ENCODE peak calls at places on chromosomes 6 and 20, in seven cellular contexts. I, M, J, V, Z, A and T are unnamed samples.

GRCh38 chr6:47169785-47170685 is 127.9 kb upstream of the ADGRF1 start:
- DNase-seq in A (no peak), I (no peak), Z (peak), V (peak), M (peak), J (no peak), T (no peak)

GRCh38 chr6:12017876-12018401 is 5.8 kb downstream of the HIVEP1 start:
- DNase-seq in Z (no peak), J (no peak), A (no peak), I (no peak), M (no peak), V (no peak), T (no peak)

GRCh38 chr6:28988536-28989415 is 16.3 kb downstream of the ZNF311 start:
- DNase-seq in V (peak), M (peak), I (peak), J (peak), Z (peak), A (peak), T (peak)

GRCh38 chr6:50819527-50819905 is 845 bp downstream of the TFAP2B start:
- DNase-seq in V (peak), A (no peak), Z (peak), J (no peak), M (no peak), I (no peak), T (peak)

GRCh38 chr20:3121271-3121911 is 36.9 kb upstream of the AVP start:
- DNase-seq in Z (no peak), V (no peak), J (no peak), M (no peak), I (no peak), A (no peak), T (no peak)

GRCh38 chr6:18513253-18513798 is 126.2 kb downstream of the RNF144B start:
- DNase-seq in M (no peak), I (no peak), Z (no peak), J (no peak), A (no peak), V (no peak), T (no peak)

GRCh38 chr20:54172856-54173652 is 732 bp downstream of the CYP24A1 start:
- DNase-seq in Z (peak), A (peak), V (no peak), J (peak), I (peak), M (no peak), T (no peak)

GRCh38 chr20:21521596-21522478 is 8.0 kb upstream of the NKX2-2 start:
- DNase-seq in J (peak), M (no peak), V (no peak), Z (no peak), A (no peak), I (no peak), T (peak)

GRCh38 chr6:154406301-154406700 is 49.7 kb upstream of the IPCEF1 start:
- DNase-seq in J (no peak), I (no peak), A (no peak), V (no peak), Z (peak), M (no peak), T (no peak)

GRCh38 chr6:110949679-110950285 is 8.7 kb upstream of the GTF3C6 start:
- DNase-seq in J (no peak), I (no peak), A (no peak), M (peak), Z (peak), V (peak), T (no peak)

GRCh38 chr6:107641500-107641931 is 151.6 kb downstream of the SOBP start:
- DNase-seq in I (no peak), V (no peak), M (no peak), J (no peak), Z (no peak), A (no peak), T (no peak)

GRCh38 chr20:36792422-36792821 is 18.9 kb upstream of the DSN1 start:
- DNase-seq in A (peak), J (peak), I (peak), V (peak), Z (peak), M (peak), T (no peak)

GRCh38 chr6:31764239-31764638 is 1.8 kb downstream of the SAPCD1 start:
- DNase-seq in J (no peak), M (no peak), Z (no peak), A (no peak), I (no peak), V (no peak), T (no peak)

GRCh38 chr6:46040288-46040687 is 24.6 kb upstream of the CLIC5 start:
- DNase-seq in J (no peak), A (no peak), M (no peak), V (no peak), Z (no peak), I (no peak), T (no peak)

GRCh38 chr6:113591896-113592827 is 265.0 kb upstream of the MARCKS start:
- DNase-seq in A (peak), I (no peak), Z (no peak), V (peak), M (peak), J (no peak), T (no peak)

GRCh38 chr20:57244627-57245214 is 21.7 kb downstream of the BMP7 start:
- DNase-seq in I (no peak), V (no peak), M (no peak), Z (no peak), A (peak), J (peak), T (peak)

GRCh38 chr6:167654389-167654788 is 172.3 kb upstream of the AFDN start:
- DNase-seq in Z (no peak), M (no peak), J (no peak), A (no peak), I (no peak), V (no peak), T (no peak)

GRCh38 chr6:32622545-32623401 is 14.4 kb upstream of the HLA-DQA1 start:
- DNase-seq in Z (peak), A (peak), I (peak), V (peak), J (peak), M (peak), T (no peak)

GRCh38 chr6:24949020-24949569 is 13.3 kb upstream of the RIPOR2 start:
- DNase-seq in A (no peak), Z (no peak), J (no peak), I (no peak), M (no peak), V (no peak), T (no peak)

GRCh38 chr6:37160922-37161778 is 8.8 kb upstream of the PIM1 start:
- DNase-seq in V (peak), A (no peak), I (no peak), Z (no peak), J (no peak), M (peak), T (no peak)

GRCh38 chr20:35562541-35563110 is 20.7 kb downstream of the ERGIC3 start:
- DNase-seq in I (no peak), Z (no peak), J (no peak), M (no peak), V (no peak), A (no peak), T (no peak)

GRCh38 chr6:3414704-3415453 is 42.0 kb downstream of the SLC22A23 start:
- DNase-seq in Z (peak), M (peak), V (peak), J (peak), A (peak), I (no peak), T (no peak)

GRCh38 chr6:107704377-107705013 is 119.6 kb downstream of the SCML4 start:
- DNase-seq in V (peak), I (peak), J (no peak), M (peak), A (peak), Z (peak), T (no peak)

GRCh38 chr6:36916159-36916558 is 30.4 kb downstream of the C6orf89 start:
- DNase-seq in V (no peak), M (peak), J (no peak), A (no peak), Z (no peak), I (no peak), T (no peak)

GRCh38 chr6:49856282-49856681 is 10.1 kb downstream of the CRISP1 start:
- DNase-seq in A (no peak), M (no peak), Z (no peak), V (no peak), J (no peak), I (no peak), T (no peak)

GRCh38 chr20:8082999-8083398 is 49.1 kb upstream of the PLCB1 start:
- DNase-seq in Z (no peak), J (no peak), A (no peak), I (no peak), V (peak), M (peak), T (no peak)

GRCh38 chr6:83199865-83200230 is 6.7 kb downstream of the RWDD2A start:
- DNase-seq in A (no peak), J (no peak), V (peak), I (no peak), Z (peak), M (peak), T (no peak)

GRCh38 chr6:127160484-127160883 is 42.0 kb downstream of the RSPO3 start:
- DNase-seq in V (no peak), M (no peak), A (peak), Z (no peak), I (no peak), J (no peak), T (no peak)

GRCh38 chr6:108903796-108904195 is 55.6 kb downstream of the ARMC2 start:
- DNase-seq in A (peak), J (no peak), I (no peak), Z (no peak), V (no peak), M (no peak), T (no peak)

GRCh38 chr6:53238311-53238710 is 89.7 kb upstream of the GCM1 start:
- DNase-seq in V (no peak), I (no peak), Z (no peak), J (no peak), A (no peak), M (no peak), T (no peak)

GRCh38 chr20:19427913-19428800 is 215.7 kb downstream of the SLC24A3 start:
- DNase-seq in Z (peak), A (no peak), V (no peak), M (no peak), I (no peak), J (no peak), T (peak)

GRCh38 chr6:55543633-55544309 is 35.2 kb downstream of the HMGCLL1 start:
- DNase-seq in A (peak), V (no peak), M (no peak), I (no peak), Z (peak), J (peak), T (no peak)

GRCh38 chr6:46325561-46326525 is 155.1 kb upstream of the ENPP5 start:
- DNase-seq in I (no peak), M (peak), V (peak), A (peak), J (no peak), Z (peak), T (no peak)

GRCh38 chr20:36399147-36399968 is 93.2 kb downstream of the DLGAP4 start:
- DNase-seq in A (peak), V (peak), Z (peak), M (peak), I (peak), J (peak), T (peak)

GRCh38 chr6:87925373-87926060 is 122.1 kb upstream of the SPACA1 start:
- DNase-seq in M (no peak), J (no peak), I (no peak), A (no peak), Z (no peak), V (no peak), T (no peak)

GRCh38 chr20:53343433-53343832 is 250.2 kb downstream of the ZNF217 start:
- DNase-seq in I (no peak), Z (no peak), J (no peak), A (no peak), M (no peak), V (no peak), T (no peak)

GRCh38 chr6:70270287-70271005 is 32.4 kb downstream of the COL9A1 start:
- DNase-seq in I (peak), V (no peak), J (no peak), A (peak), Z (no peak), M (no peak), T (no peak)

GRCh38 chr6:162249907-162250642 is 477.5 kb downstream of the PRKN start:
- DNase-seq in A (no peak), I (no peak), Z (no peak), V (no peak), J (no peak), M (no peak), T (no peak)

GRCh38 chr20:19460386-19460785 is 247.9 kb downstream of the SLC24A3 start:
- DNase-seq in I (no peak), M (peak), A (no peak), J (no peak), Z (no peak), V (no peak), T (no peak)

GRCh38 chr6:150269130-150269856 is 99.5 kb upstream of the IYD start:
- DNase-seq in I (no peak), A (no peak), Z (peak), V (no peak), M (no peak), J (no peak), T (no peak)
- H3K23ac ChIP-seq in I (no peak), A (no peak), Z (no peak), V (no peak), M (no peak), J (no peak), T (no peak)

GRCh38 chr6:125529061-125529460 is 220.4 kb upstream of the HEY2 start:
- DNase-seq in M (no peak), A (no peak), I (no peak), J (no peak), Z (no peak), V (no peak), T (no peak)
- H3K23ac ChIP-seq in M (no peak), A (no peak), I (no peak), J (no peak), Z (no peak), V (no peak), T (no peak)

DNA sequence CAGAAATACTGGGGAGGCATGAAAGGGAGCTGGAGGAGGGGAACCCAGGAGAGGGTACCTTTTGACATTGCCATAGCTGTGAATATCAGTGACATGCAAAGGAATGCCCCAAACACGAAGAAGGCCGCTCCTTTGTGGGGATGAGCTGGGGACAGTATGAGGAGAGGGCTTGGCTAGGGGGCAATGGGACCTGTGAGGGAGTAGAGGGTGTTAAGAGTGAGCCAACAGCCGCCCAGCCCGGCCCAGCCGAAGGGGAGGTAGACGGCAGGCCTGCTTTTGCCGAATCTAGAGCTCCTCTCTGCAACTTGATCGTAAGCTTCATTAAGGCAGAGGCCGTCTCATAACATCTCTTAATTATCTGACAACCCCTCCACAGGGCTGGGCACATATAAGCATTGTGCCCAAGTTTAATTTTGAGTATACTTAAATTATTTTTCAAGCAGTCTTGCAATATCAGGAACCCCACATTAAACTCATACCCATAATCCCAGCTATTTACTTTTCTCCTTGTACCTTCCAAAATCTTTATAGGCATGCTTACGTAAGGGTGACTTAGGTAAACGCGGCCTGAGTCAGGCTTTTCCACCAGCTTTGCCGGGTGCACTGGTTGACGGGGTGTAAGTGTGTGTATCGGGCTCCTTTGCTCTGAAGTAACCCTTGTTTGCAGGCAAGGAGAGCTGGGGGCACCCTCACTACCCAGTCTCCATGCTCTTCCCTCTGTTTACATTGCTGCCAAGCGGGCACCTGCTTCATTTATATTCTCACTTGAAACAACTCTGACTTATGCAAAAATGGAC is 24.9 kb upstream of the VEGFA start:
- DNase-seq in A (no peak), Z (no peak), M (no peak), V (no peak), J (peak), I (no peak), T (peak)
- H3K23ac ChIP-seq in A (no peak), Z (no peak), M (no peak), V (no peak), J (no peak), I (no peak), T (no peak)

GRCh38 chr6:84623956-84624680 is 140.3 kb downstream of the TBX18 start:
- DNase-seq in A (peak), V (peak), M (peak), Z (peak), I (no peak), J (no peak), T (no peak)
- H3K23ac ChIP-seq in A (no peak), V (no peak), M (peak), Z (no peak), I (no peak), J (no peak), T (no peak)